ENCODE peak calls at places on chromosome 12, in six cellular contexts. H, B, G, Z, D and U are unnamed samples.
A peak's percentile ranks its signal among the peaks of the same experiment; 100 is the strongest.

GRCh38 chr12:97093187-97093683 is 186.2 kb downstream of the NEDD1 start:
- DNase-seq in D (no peak), H (no peak), Z (no peak), B (no peak), G (no peak), U (no peak)

GRCh38 chr12:95838125-95838524 is 20.6 kb upstream of the SNRPF start:
- DNase-seq in D (peak; percentile 83), B (no peak), Z (no peak), H (peak; percentile 34), G (peak; percentile 87), U (no peak)

GRCh38 chr12:113891167-113891692 is 74.9 kb downstream of the RBM19 start:
- DNase-seq in G (no peak), B (no peak), H (no peak), Z (no peak), D (no peak), U (no peak)

GRCh38 chr12:81088221-81088620 is 10.3 kb downstream of the ACSS3 start:
- DNase-seq in H (no peak), Z (no peak), D (no peak), G (no peak), B (no peak), U (no peak)

GRCh38 chr12:30825341-30825740 is 70.6 kb upstream of the CAPRIN2 start:
- DNase-seq in Z (no peak), D (no peak), H (no peak), B (no peak), G (no peak), U (no peak)

GRCh38 chr12:62466018-62466595 is 519 bp upstream of the MON2 start:
- DNase-seq in G (peak; percentile 21), D (peak; percentile 62), H (peak; percentile 8), Z (no peak), B (peak; percentile 24), U (peak; percentile 66)

GRCh38 chr12:47272412-47273190 is 192.8 kb upstream of the AMIGO2 start:
- DNase-seq in G (no peak), H (no peak), B (no peak), D (peak; percentile 22), Z (no peak), U (no peak)

GRCh38 chr12:1519642-1520041 is 74.7 kb downstream of the FBXL14 start:
- DNase-seq in Z (no peak), G (no peak), D (no peak), B (no peak), H (no peak), U (no peak)

GRCh38 chr12:3097186-3097804 is 20.1 kb downstream of the TSPAN9 start:
- DNase-seq in D (no peak), G (no peak), Z (no peak), H (peak; percentile 49), B (no peak), U (no peak)

GRCh38 chr12:2411586-2412304 is 359.0 kb downstream of the CACNA1C start:
- DNase-seq in D (no peak), B (no peak), Z (no peak), H (no peak), G (no peak), U (no peak)

GRCh38 chr12:116495260-116495659 is 63.9 kb upstream of the MAP1LC3B2 start:
- DNase-seq in G (peak; percentile 16), D (peak; percentile 71), Z (no peak), B (no peak), H (peak; percentile 71), U (no peak)

GRCh38 chr12:52787324-52787996 is 8.5 kb downstream of the KRT3 start:
- DNase-seq in B (no peak), D (no peak), H (no peak), G (no peak), Z (no peak), U (no peak)

GRCh38 chr12:18422849-18423248 is 161.5 kb downstream of the PIK3C2G start:
- DNase-seq in G (no peak), Z (no peak), H (no peak), D (peak; percentile 75), B (no peak), U (no peak)

GRCh38 chr12:128644664-128645296 is 179.0 kb downstream of the SLC15A4 start:
- DNase-seq in B (peak; percentile 21), D (no peak), G (no peak), Z (no peak), H (peak; percentile 9), U (no peak)

GRCh38 chr12:115199831-115200230 is 515.9 kb upstream of the TBX3 start:
- DNase-seq in B (no peak), G (peak; percentile 77), H (no peak), D (peak; percentile 15), Z (no peak), U (no peak)

GRCh38 chr12:93773122-93773871 is 96.1 kb downstream of the CRADD start:
- DNase-seq in G (peak; percentile 57), Z (no peak), B (no peak), H (no peak), D (peak; percentile 49), U (no peak)

GRCh38 chr12:123267991-123268843 is 3.4 kb downstream of the CDK2AP1 start:
- DNase-seq in Z (no peak), D (no peak), G (no peak), H (no peak), B (no peak), U (peak; percentile 62)

GRCh38 chr12:7832059-7832696 is 40.5 kb downstream of the SLC2A14 start:
- DNase-seq in G (peak; percentile 28), Z (no peak), B (peak; percentile 34), D (peak; percentile 67), H (peak; percentile 46), U (peak; percentile 26)

GRCh38 chr12:112447106-112447505 is 28.4 kb downstream of the PTPN11 start:
- DNase-seq in B (no peak), Z (no peak), H (no peak), D (no peak), G (no peak), U (no peak)